ENCODE peak calls at places on chromosome 13, in five cellular contexts. Y, Z, P, S and T are unnamed samples.

GRCh38 chr13:113044431-113045114 is 61.0 kb upstream of the F7 start:
- DNase-seq in Y (no peak), Z (no peak), P (no peak), S (no peak), T (no peak)

GRCh38 chr13:87497426-87497825 is 173.7 kb upstream of the SLITRK5 start:
- DNase-seq in Y (no peak), Z (no peak), P (no peak), S (no peak), T (no peak)

GRCh38 chr13:97855570-97855970 is 97.9 kb upstream of the IPO5 start:
- DNase-seq in Y (peak), Z (peak), P (no peak), S (peak), T (peak)

GRCh38 chr13:99288069-99288468 is 19.1 kb downstream of the GPR183 start:
- DNase-seq in Y (no peak), Z (no peak), P (no peak), S (no peak), T (peak)

GRCh38 chr13:74920945-74921725 is 560.8 kb downstream of the TBC1D4 start:
- DNase-seq in Y (no peak), Z (no peak), P (no peak), S (no peak), T (no peak)

GRCh38 chr13:113216165-113217056 is 7.0 kb downstream of the CUL4A start:
- DNase-seq in Y (no peak), Z (peak), P (no peak), S (peak), T (no peak)

GRCh38 chr13:39616087-39616694 is 13.2 kb upstream of the LHFPL6 start:
- DNase-seq in Y (no peak), Z (peak), P (peak), S (peak), T (peak)

GRCh38 chr13:30148171-30148754 is 159.1 kb downstream of the KATNAL1 start:
- DNase-seq in Y (no peak), Z (no peak), P (peak), S (no peak), T (no peak)

GRCh38 chr13:36718686-36719085 is 44.9 kb downstream of the SERTM1 start:
- DNase-seq in Y (no peak), Z (no peak), P (no peak), S (peak), T (no peak)

GRCh38 chr13:30257433-30258099 is 49.8 kb downstream of the KATNAL1 start:
- DNase-seq in Y (no peak), Z (no peak), P (no peak), S (no peak), T (peak)

GRCh38 chr13:98965325-98965724 is 12.5 kb downstream of the DOCK9 start:
- DNase-seq in Y (no peak), Z (no peak), P (no peak), S (no peak), T (no peak)

GRCh38 chr13:59360108-59360507 is 803.6 kb downstream of the DIAPH3 start:
- DNase-seq in Y (no peak), Z (no peak), P (no peak), S (peak), T (peak)

GRCh38 chr13:80469105-80469840 is 128.3 kb upstream of the SPRY2 start:
- DNase-seq in Y (no peak), Z (no peak), P (no peak), S (peak), T (no peak)

GRCh38 chr13:74056829-74057564 is 77.2 kb downstream of the KLF12 start:
- DNase-seq in Y (no peak), Z (no peak), P (no peak), S (no peak), T (no peak)

GRCh38 chr13:105997436-105998232 is 537.8 kb downstream of the EFNB2 start:
- DNase-seq in Y (no peak), Z (no peak), P (no peak), S (peak), T (no peak)

GRCh38 chr13:32829676-32830091 is 186.5 kb upstream of the KL start:
- DNase-seq in Y (no peak), Z (peak), P (no peak), S (peak), T (no peak)

GRCh38 chr13:40101708-40102359 is 446.4 kb downstream of the COG6 start:
- DNase-seq in Y (no peak), Z (no peak), P (no peak), S (no peak), T (peak)

GRCh38 chr13:65336916-65337315 is 1893.2 kb downstream of the PCDH9 start:
- DNase-seq in Y (peak), Z (peak), P (no peak), S (peak), T (no peak)

GRCh38 chr13:78608705-78609463 is 5.5 kb upstream of the POU4F1 start:
- DNase-seq in Y (no peak), Z (peak), P (no peak), S (no peak), T (no peak)

GRCh38 chr13:29579094-29579493 is 16.4 kb downstream of the SLC7A1 start:
- DNase-seq in Y (no peak), Z (no peak), P (no peak), S (no peak), T (no peak)

GRCh38 chr13:45162194-45162593 is 38.7 kb downstream of the KCTD4 start:
- DNase-seq in Y (no peak), Z (peak), P (no peak), S (peak), T (no peak)

GRCh38 chr13:27334774-27335490 is 64.3 kb downstream of the RASL11A start:
- DNase-seq in Y (no peak), Z (peak), P (no peak), S (no peak), T (no peak)

GRCh38 chr13:112229445-112229844 is 146.7 kb upstream of the SPACA7 start:
- DNase-seq in Y (no peak), Z (no peak), P (no peak), S (no peak), T (no peak)

GRCh38 chr13:93771782-93772181 is 545.2 kb downstream of the GPC6 start:
- DNase-seq in Y (no peak), Z (peak), P (no peak), S (peak), T (no peak)

GRCh38 chr13:46479286-46479685 is 73.7 kb upstream of the LRCH1 start:
- DNase-seq in Y (no peak), Z (no peak), P (no peak), S (no peak), T (no peak)

GRCh38 chr13:30255696-30256095 is 51.7 kb downstream of the KATNAL1 start:
- DNase-seq in Y (no peak), Z (peak), P (no peak), S (no peak), T (no peak)

GRCh38 chr13:65913173-65913572 is 1317.0 kb downstream of the PCDH9 start:
- DNase-seq in Y (no peak), Z (peak), P (no peak), S (peak), T (no peak)

GRCh38 chr13:48532146-48532472 is 771 bp downstream of the RCBTB2 start:
- DNase-seq in Y (peak), Z (peak), P (no peak), S (peak), T (no peak)

GRCh38 chr13:38888309-38888708 is 102.3 kb downstream of the STOML3 start:
- DNase-seq in Y (no peak), Z (peak), P (no peak), S (peak), T (no peak)

GRCh38 chr13:101700598-101700997 is 248.1 kb downstream of the ITGBL1 start:
- DNase-seq in Y (no peak), Z (peak), P (no peak), S (peak), T (no peak)

GRCh38 chr13:27583645-27584044 is 36.7 kb downstream of the LNX2 start:
- DNase-seq in Y (no peak), Z (no peak), P (no peak), S (peak), T (no peak)

GRCh38 chr13:105105471-105105870 is 1430.0 kb downstream of the EFNB2 start:
- DNase-seq in Y (no peak), Z (no peak), P (no peak), S (no peak), T (no peak)

GRCh38 chr13:59337070-59337469 is 826.7 kb downstream of the DIAPH3 start:
- DNase-seq in Y (no peak), Z (peak), P (no peak), S (peak), T (no peak)

GRCh38 chr13:98390086-98390697 is 186.7 kb downstream of the STK24 start:
- DNase-seq in Y (no peak), Z (peak), P (no peak), S (peak), T (no peak)

GRCh38 chr13:84821261-84821660 is 939.0 kb upstream of the SLITRK1 start:
- DNase-seq in Y (no peak), Z (no peak), P (no peak), S (no peak), T (no peak)

GRCh38 chr13:49792550-49793324 is at the start of gene KPNA3:
- DNase-seq in Y (peak), Z (peak), P (peak), S (peak), T (peak)
- TF ChIP-seq CTCF in Y (no peak), Z (no peak), P (no peak), S (no peak), T (peak)

GRCh38 chr13:21670006-21670882 is 629 bp upstream of the FGF9 start:
- DNase-seq in Y (no peak), Z (peak), P (peak), S (peak), T (peak)
- TF ChIP-seq CTCF in Y (peak), Z (no peak), P (no peak), S (peak), T (peak)

GRCh38 chr13:68056816-68057710 is 826.9 kb upstream of the PCDH9 start:
- DNase-seq in Y (no peak), Z (peak), P (no peak), S (peak), T (no peak)
- TF ChIP-seq CTCF in Y (no peak), Z (no peak), P (no peak), S (no peak), T (no peak)

GRCh38 chr13:110616103-110617101 is 1.1 kb downstream of the NAXD start:
- DNase-seq in Y (peak), Z (peak), P (no peak), S (peak), T (peak)
- TF ChIP-seq CTCF in Y (peak), Z (no peak), P (no peak), S (peak), T (peak)

DNA sequence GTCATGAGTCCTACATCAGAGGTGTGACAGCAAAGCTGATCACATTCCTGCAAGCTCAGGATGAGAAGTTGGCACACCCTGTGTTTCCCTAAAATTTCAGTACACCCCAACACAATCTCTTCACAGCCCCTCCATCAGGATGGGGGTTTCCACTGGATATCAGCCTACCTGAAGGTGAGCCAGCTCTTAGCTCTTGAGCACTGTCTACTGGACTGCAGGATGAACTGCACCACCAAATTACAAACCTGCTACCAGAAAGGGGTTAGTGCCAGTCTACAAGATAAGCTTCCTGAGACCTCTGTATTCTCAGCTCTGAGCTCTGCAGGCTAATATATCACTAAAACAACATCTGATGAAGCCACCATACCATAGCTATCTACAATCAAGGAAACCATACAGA is 1616.2 kb upstream of the SPRY2 start:
- DNase-seq in Y (no peak), Z (no peak), P (no peak), S (no peak), T (no peak)
- TF ChIP-seq CTCF in Y (no peak), Z (no peak), P (no peak), S (no peak), T (peak)

GRCh38 chr13:20128459-20128927 is 32.4 kb downstream of the GJA3 start:
- DNase-seq in Y (no peak), Z (no peak), P (no peak), S (no peak), T (no peak)
- TF ChIP-seq CTCF in Y (peak), Z (no peak), P (peak), S (peak), T (no peak)

DNA sequence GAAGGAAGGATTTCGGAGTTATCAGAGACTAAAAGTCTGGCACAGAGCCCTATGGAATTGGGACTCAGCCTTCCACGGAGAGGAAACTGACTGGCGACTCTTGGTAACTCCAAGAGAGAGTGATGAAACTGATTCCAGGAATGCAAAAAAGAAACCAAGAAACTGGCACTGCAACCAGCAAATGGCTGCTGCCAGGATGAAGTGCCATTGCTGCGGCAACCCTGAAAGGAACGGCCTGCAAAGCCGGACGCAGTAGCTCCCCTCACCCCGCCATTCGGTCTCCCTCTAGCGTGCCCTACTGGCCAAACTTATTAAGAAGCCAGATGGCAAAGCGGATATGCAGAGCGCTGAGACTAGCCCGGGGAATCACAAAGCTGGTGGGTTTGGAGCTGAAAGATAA is 236.0 kb downstream of the PCDH9 start:
- DNase-seq in Y (no peak), Z (peak), P (no peak), S (peak), T (peak)
- TF ChIP-seq CTCF in Y (peak), Z (peak), P (no peak), S (peak), T (peak)

GRCh38 chr13:34942732-34943674 is 933 bp downstream of the NBEA start:
- DNase-seq in Y (no peak), Z (no peak), P (no peak), S (peak), T (peak)
- TF ChIP-seq CTCF in Y (no peak), Z (no peak), P (no peak), S (no peak), T (no peak)

GRCh38 chr13:42876270-42876714 is 94.9 kb downstream of the FAM216B start:
- DNase-seq in Y (no peak), Z (no peak), P (no peak), S (peak), T (peak)

GRCh38 chr13:42878721-42879120 is 97.3 kb downstream of the FAM216B start:
- DNase-seq in Y (no peak), Z (no peak), P (no peak), S (peak), T (no peak)

GRCh38 chr13:42876810-42877550 is 95.6 kb downstream of the FAM216B start:
- DNase-seq in Y (no peak), Z (peak), P (no peak), S (peak), T (no peak)

GRCh38 chr13:42873081-42873480 is 91.7 kb downstream of the FAM216B start:
- DNase-seq in Y (no peak), Z (no peak), P (no peak), S (no peak), T (no peak)

DNA sequence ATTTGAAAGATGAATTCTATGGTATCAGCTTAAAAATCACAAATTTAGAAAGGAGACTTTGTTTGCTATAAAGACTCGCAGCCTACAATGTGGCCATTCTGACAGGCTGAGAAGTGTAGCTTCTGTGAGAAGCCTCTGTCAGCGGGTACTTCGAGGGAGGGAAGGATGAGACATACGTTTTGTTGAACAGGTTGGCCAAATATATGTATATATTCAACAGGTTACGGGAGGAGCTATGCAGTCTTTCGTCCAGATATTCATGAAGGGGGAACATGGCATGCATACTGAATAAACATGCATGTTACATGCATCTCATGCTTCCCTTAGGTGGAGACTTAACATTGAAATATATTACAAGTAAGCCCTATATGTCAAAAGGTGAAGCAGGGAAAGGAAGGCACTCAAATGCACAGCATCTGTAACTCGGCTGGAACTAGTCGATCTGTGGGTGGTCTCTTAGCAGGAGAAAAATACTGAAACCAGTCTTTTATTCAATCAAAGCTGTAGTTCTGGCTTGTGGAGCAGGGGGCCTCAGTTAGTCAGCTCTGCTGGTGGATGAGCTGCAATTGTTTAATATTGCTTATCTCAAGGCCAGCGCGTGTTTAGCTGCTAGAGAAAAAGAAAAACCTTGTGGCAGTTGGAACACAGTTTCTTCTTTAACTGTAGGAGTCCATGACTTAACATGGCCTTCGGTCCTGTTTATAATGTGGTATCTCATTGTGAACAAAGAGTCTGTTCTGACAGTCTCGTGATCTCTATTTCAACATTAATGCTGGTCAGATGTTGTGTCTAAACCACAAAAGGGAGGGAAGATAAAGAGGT is 94.3 kb downstream of the FAM216B start:
- DNase-seq in Y (no peak), Z (peak), P (no peak), S (peak), T (no peak)
- TF ChIP-seq CTCF in Y (peak), Z (peak), P (no peak), S (peak), T (no peak)

GRCh38 chr13:23600534-23600933 is 30.3 kb downstream of the TNFRSF19 start:
- DNase-seq in Y (no peak), Z (no peak), P (no peak), S (no peak), T (no peak)

GRCh38 chr13:23600100-23600499 is 29.9 kb downstream of the TNFRSF19 start:
- DNase-seq in Y (no peak), Z (no peak), P (no peak), S (no peak), T (no peak)

GRCh38 chr13:23598371-23598770 is 28.2 kb downstream of the TNFRSF19 start:
- DNase-seq in Y (no peak), Z (no peak), P (no peak), S (no peak), T (no peak)

DNA sequence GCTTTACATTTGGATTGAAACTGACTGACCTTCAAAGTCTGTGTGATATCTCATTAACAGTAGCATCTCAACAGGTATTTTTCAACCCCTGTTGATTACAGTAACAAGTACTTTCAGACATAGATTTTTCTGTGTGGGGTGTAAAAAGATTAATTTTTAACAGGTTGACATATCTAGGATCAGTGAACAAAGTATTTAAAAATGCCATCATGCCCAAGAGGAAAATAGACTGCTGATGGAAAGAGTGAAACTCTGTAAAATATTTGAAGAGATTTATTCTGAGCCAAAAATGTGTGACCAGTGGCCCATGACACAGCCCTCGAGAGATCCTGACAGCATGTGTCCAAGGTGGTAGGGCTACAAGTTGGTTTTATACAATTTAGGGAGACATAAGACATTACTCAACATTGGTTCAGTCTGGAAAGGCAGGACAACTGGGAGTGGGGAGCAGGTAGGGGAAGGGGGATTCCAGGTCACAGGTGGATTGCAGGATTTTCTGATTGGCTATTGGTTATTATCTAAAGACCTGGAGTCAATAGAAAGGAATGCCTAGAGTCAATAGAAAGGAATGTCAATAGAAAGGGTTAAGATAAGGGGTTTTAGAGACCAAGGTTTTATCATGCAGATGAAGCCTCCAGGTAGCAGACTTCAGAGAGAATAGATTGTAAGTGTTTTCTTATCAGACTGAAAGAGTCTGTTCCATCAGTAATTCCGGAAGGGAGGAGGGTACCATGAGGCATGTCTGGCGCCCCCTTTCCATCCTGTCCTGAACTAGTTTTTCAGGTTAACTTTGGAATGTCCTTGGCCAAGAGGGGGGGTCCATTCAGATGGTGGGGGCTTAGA is 29.1 kb downstream of the TNFRSF19 start:
- DNase-seq in Y (no peak), Z (no peak), P (no peak), S (no peak), T (no peak)
- TF ChIP-seq CTCF in Y (no peak), Z (no peak), P (no peak), S (no peak), T (no peak)